ENCODE peak calls at places on chromosomes 3 and 15, in ten cellular contexts. Z, K, U, D, Y, F, Q, N, W and H are unnamed samples.

GRCh38 chr3:24829011-24829581 is 334.4 kb upstream of the THRB start:
- DNase-seq in Z (peak), K (peak), U (no peak), D (no peak), Y (peak), F (no peak), Q (no peak), N (no peak), W (no peak), H (no peak)

GRCh38 chr15:49286649-49287394 is 116.8 kb downstream of the GALK2 start:
- DNase-seq in Z (no peak), K (no peak), U (no peak), D (no peak), Y (no peak), F (no peak), Q (peak), N (no peak), W (peak), H (no peak)

GRCh38 chr15:92821491-92822116 is 78.5 kb upstream of the CHD2 start:
- DNase-seq in Z (no peak), K (peak), U (no peak), D (no peak), Y (no peak), F (no peak), Q (peak), N (no peak), W (no peak), H (no peak)

GRCh38 chr15:101091080-101092017 is 160.5 kb downstream of the CHSY1 start:
- DNase-seq in Z (peak), K (no peak), U (no peak), D (no peak), Y (no peak), F (no peak), Q (peak), N (peak), W (peak), H (no peak)

GRCh38 chr3:194738254-194739093 is 52.8 kb downstream of the FAM43A start:
- DNase-seq in Z (peak), K (peak), U (peak), D (no peak), Y (no peak), F (no peak), Q (peak), N (no peak), W (peak), H (no peak)

GRCh38 chr15:60651734-60652141 is 172.8 kb upstream of the ICE2 start:
- DNase-seq in Z (no peak), K (no peak), U (no peak), D (peak), Y (peak), F (no peak), Q (no peak), N (no peak), W (no peak), H (no peak)

GRCh38 chr3:107690522-107691138 is 167.9 kb downstream of the BBX start:
- DNase-seq in Z (no peak), K (peak), U (peak), D (no peak), Y (no peak), F (no peak), Q (peak), N (no peak), W (peak), H (peak)

GRCh38 chr3:169509780-169510179 is 153.7 kb downstream of the MECOM start:
- DNase-seq in Z (no peak), K (no peak), U (no peak), D (no peak), Y (peak), F (no peak), Q (no peak), N (no peak), W (no peak), H (no peak)

GRCh38 chr3:165641569-165642310 is 195.5 kb downstream of the BCHE start:
- DNase-seq in Z (no peak), K (no peak), U (no peak), D (no peak), Y (no peak), F (no peak), Q (no peak), N (no peak), W (peak), H (no peak)

GRCh38 chr3:159148466-159148865 is 346.6 kb downstream of the MFSD1 start:
- DNase-seq in Z (no peak), K (no peak), U (no peak), D (no peak), Y (no peak), F (no peak), Q (no peak), N (no peak), W (no peak), H (no peak)

GRCh38 chr15:68589783-68590710 is 11.3 kb downstream of the CORO2B start:
- DNase-seq in Z (no peak), K (no peak), U (no peak), D (no peak), Y (no peak), F (no peak), Q (no peak), N (no peak), W (no peak), H (no peak)

GRCh38 chr15:79674124-79674465 is 222.7 kb downstream of the MTHFS start:
- DNase-seq in Z (no peak), K (peak), U (no peak), D (no peak), Y (peak), F (no peak), Q (no peak), N (no peak), W (no peak), H (no peak)

GRCh38 chr15:59218099-59218498 is 11.5 kb downstream of the LDHAL6B start:
- DNase-seq in Z (no peak), K (no peak), U (no peak), D (no peak), Y (no peak), F (no peak), Q (no peak), N (no peak), W (no peak), H (no peak)

GRCh38 chr3:157271283-157271882 is 111.4 kb upstream of the CCNL1 start:
- DNase-seq in Z (no peak), K (no peak), U (no peak), D (no peak), Y (no peak), F (no peak), Q (no peak), N (no peak), W (no peak), H (no peak)

GRCh38 chr15:31399544-31400171 is 73.0 kb downstream of the KLF13 start:
- DNase-seq in Z (no peak), K (peak), U (no peak), D (no peak), Y (no peak), F (no peak), Q (peak), N (no peak), W (peak), H (no peak)

GRCh38 chr3:96959902-96960596 is 145.7 kb downstream of the EPHA6 start:
- DNase-seq in Z (no peak), K (peak), U (no peak), D (no peak), Y (no peak), F (no peak), Q (no peak), N (no peak), W (no peak), H (no peak)

GRCh38 chr3:65473746-65474145 is 565.0 kb downstream of the MAGI1 start:
- DNase-seq in Z (no peak), K (peak), U (no peak), D (no peak), Y (no peak), F (no peak), Q (peak), N (no peak), W (peak), H (no peak)

GRCh38 chr3:177484926-177485325 is 287.6 kb upstream of the TBL1XR1 start:
- DNase-seq in Z (no peak), K (peak), U (no peak), D (no peak), Y (no peak), F (no peak), Q (no peak), N (no peak), W (no peak), H (no peak)

GRCh38 chr3:138381950-138382715 is 33.8 kb downstream of the MRAS start:
- DNase-seq in Z (peak), K (peak), U (no peak), D (no peak), Y (no peak), F (peak), Q (peak), N (no peak), W (peak), H (peak)

GRCh38 chr3:156483961-156484787 is 70.7 kb downstream of the SSR3 start:
- DNase-seq in Z (no peak), K (peak), U (peak), D (peak), Y (no peak), F (peak), Q (peak), N (peak), W (peak), H (no peak)

GRCh38 chr15:83436513-83437158 is 10.5 kb upstream of the SH3GL3 start:
- DNase-seq in Z (no peak), K (peak), U (peak), D (no peak), Y (peak), F (no peak), Q (peak), N (no peak), W (peak), H (no peak)

GRCh38 chr3:15646924-15647511 is 45.5 kb downstream of the BTD start:
- DNase-seq in Z (peak), K (peak), U (peak), D (no peak), Y (no peak), F (peak), Q (peak), N (peak), W (peak), H (no peak)

GRCh38 chr3:15812183-15812582 is 14.4 kb upstream of the ANKRD28 start:
- DNase-seq in Z (no peak), K (peak), U (no peak), D (no peak), Y (no peak), F (no peak), Q (no peak), N (no peak), W (peak), H (no peak)

GRCh38 chr3:97658670-97659285 is 105.8 kb upstream of the ARL6 start:
- DNase-seq in Z (no peak), K (peak), U (peak), D (no peak), Y (no peak), F (no peak), Q (peak), N (peak), W (peak), H (no peak)

GRCh38 chr3:111715911-111716523 is 120.9 kb upstream of the ZBED2 start:
- DNase-seq in Z (no peak), K (peak), U (no peak), D (no peak), Y (peak), F (peak), Q (peak), N (no peak), W (peak), H (peak)

GRCh38 chr15:61530769-61531168 is 301.7 kb upstream of the RORA start:
- DNase-seq in Z (no peak), K (no peak), U (no peak), D (no peak), Y (peak), F (no peak), Q (no peak), N (no peak), W (no peak), H (no peak)

GRCh38 chr15:31264534-31265089 is 62.0 kb upstream of the KLF13 start:
- DNase-seq in Z (no peak), K (no peak), U (no peak), D (no peak), Y (no peak), F (no peak), Q (no peak), N (no peak), W (no peak), H (no peak)

GRCh38 chr3:94543161-94543560 is 480.3 kb downstream of the NSUN3 start:
- DNase-seq in Z (no peak), K (peak), U (no peak), D (no peak), Y (no peak), F (no peak), Q (no peak), N (no peak), W (no peak), H (no peak)

GRCh38 chr3:184284696-184285095 is 8.9 kb downstream of the ECE2 start:
- DNase-seq in Z (no peak), K (peak), U (peak), D (no peak), Y (peak), F (peak), Q (peak), N (peak), W (peak), H (peak)

GRCh38 chr15:80835338-80835737 is 56.2 kb downstream of the CEMIP start:
- DNase-seq in Z (no peak), K (no peak), U (no peak), D (no peak), Y (peak), F (no peak), Q (no peak), N (no peak), W (no peak), H (peak)

GRCh38 chr15:40932625-40933519 is 3.7 kb downstream of the DLL4 start:
- DNase-seq in Z (no peak), K (no peak), U (no peak), D (no peak), Y (no peak), F (no peak), Q (no peak), N (no peak), W (no peak), H (no peak)

GRCh38 chr3:79278681-79279080 is 489.1 kb downstream of the ROBO1 start:
- DNase-seq in Z (no peak), K (no peak), U (no peak), D (no peak), Y (no peak), F (no peak), Q (peak), N (no peak), W (no peak), H (no peak)

GRCh38 chr3:194298331-194299227 is 52.5 kb downstream of the CPN2 start:
- DNase-seq in Z (no peak), K (no peak), U (no peak), D (no peak), Y (no peak), F (no peak), Q (no peak), N (no peak), W (no peak), H (no peak)

GRCh38 chr3:131796558-131796957 is 238.3 kb downstream of the CPNE4 start:
- DNase-seq in Z (no peak), K (no peak), U (no peak), D (peak), Y (no peak), F (no peak), Q (peak), N (no peak), W (no peak), H (no peak)

GRCh38 chr3:37511357-37511970 is 337.1 kb upstream of the LRRFIP2 start:
- DNase-seq in Z (no peak), K (no peak), U (no peak), D (no peak), Y (no peak), F (no peak), Q (no peak), N (no peak), W (no peak), H (no peak)

GRCh38 chr15:53576841-53577240 is 182.6 kb downstream of the WDR72 start:
- DNase-seq in Z (no peak), K (no peak), U (no peak), D (no peak), Y (no peak), F (no peak), Q (no peak), N (no peak), W (no peak), H (no peak)

GRCh38 chr15:66702770-66703539 is 919 bp downstream of the SMAD6 start:
- DNase-seq in Z (peak), K (no peak), U (no peak), D (peak), Y (no peak), F (peak), Q (peak), N (no peak), W (no peak), H (no peak)

GRCh38 chr15:75669191-75669878 is 21.6 kb downstream of the SNX33 start:
- DNase-seq in Z (no peak), K (peak), U (peak), D (no peak), Y (no peak), F (peak), Q (peak), N (no peak), W (no peak), H (no peak)

GRCh38 chr3:167450675-167451074 is 23.2 kb downstream of the SERPINI2 start:
- DNase-seq in Z (no peak), K (no peak), U (no peak), D (no peak), Y (no peak), F (no peak), Q (no peak), N (no peak), W (no peak), H (no peak)

GRCh38 chr3:104908761-104909160 is 457.9 kb upstream of the ALCAM start:
- DNase-seq in Z (no peak), K (peak), U (no peak), D (no peak), Y (no peak), F (no peak), Q (no peak), N (no peak), W (peak), H (no peak)
- H3K4me3 ChIP-seq in Z (no peak), K (no peak), U (no peak), D (no peak), Y (no peak), F (no peak), Q (no peak), N (no peak), W (no peak), H (no peak)

GRCh38 chr3:20669675-20670074 is 483.7 kb upstream of the SGO1 start:
- DNase-seq in Z (no peak), K (no peak), U (no peak), D (no peak), Y (no peak), F (no peak), Q (no peak), N (no peak), W (no peak), H (no peak)

GRCh38 chr3:20673866-20674265 is 487.9 kb upstream of the SGO1 start:
- DNase-seq in Z (no peak), K (no peak), U (no peak), D (no peak), Y (no peak), F (no peak), Q (no peak), N (no peak), W (no peak), H (no peak)

GRCh38 chr3:20669184-20669583 is 483.2 kb upstream of the SGO1 start:
- DNase-seq in Z (peak), K (no peak), U (no peak), D (no peak), Y (no peak), F (no peak), Q (peak), N (no peak), W (peak), H (no peak)

GRCh38 chr3:20666091-20666490 is 480.1 kb upstream of the SGO1 start:
- DNase-seq in Z (no peak), K (no peak), U (no peak), D (no peak), Y (no peak), F (no peak), Q (peak), N (no peak), W (peak), H (no peak)

DNA sequence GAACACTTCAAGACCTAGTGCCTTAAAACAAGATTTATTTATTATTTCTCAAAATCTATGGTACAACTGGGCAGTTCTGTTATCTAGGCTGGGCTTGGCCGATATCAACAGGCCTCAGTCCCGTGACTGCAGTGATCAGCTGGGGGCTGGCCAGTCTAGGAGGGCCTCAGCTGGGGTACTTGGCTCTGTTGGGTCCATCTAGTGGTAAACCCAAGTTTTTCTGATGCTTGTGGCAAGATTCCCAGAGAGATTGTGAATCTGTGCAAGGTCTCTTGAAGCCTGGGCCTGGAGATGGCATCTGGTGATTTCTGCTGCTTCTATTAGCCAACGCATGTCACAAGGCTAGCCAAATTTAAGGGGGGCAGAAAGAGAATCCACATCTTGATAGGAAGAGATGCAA is 482.4 kb upstream of the SGO1 start:
- DNase-seq in Z (no peak), K (no peak), U (no peak), D (no peak), Y (peak), F (no peak), Q (peak), N (no peak), W (peak), H (peak)
- TF ChIP-seq CTCF in Z (no peak), K (no peak), U (no peak), D (no peak), Y (peak), F (no peak), Q (peak), N (peak), W (no peak), H (no peak)

DNA sequence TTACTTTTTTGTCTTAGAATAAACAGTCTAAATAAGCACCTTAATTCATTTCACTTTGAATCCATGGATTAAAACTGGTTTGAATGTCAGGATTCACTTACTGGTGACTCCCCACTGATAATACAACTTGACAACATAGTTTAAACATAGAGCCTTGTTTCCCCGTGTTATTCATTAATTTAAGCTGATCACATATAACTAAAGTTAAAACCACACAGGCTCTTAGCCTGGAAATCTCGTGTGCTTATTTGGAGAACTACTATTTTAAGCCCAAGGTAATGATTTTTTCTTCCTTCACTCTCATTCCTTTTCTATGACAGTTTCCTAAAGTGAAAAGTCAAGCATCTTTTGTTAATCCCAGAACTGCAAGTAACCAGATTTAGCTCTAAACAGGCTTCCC is 64.2 kb downstream of the HACD2 start:
- DNase-seq in Z (no peak), K (no peak), U (no peak), D (no peak), Y (no peak), F (no peak), Q (peak), N (no peak), W (no peak), H (no peak)
- H3K4me3 ChIP-seq in Z (no peak), K (no peak), U (no peak), D (no peak), Y (no peak), F (no peak), Q (no peak), N (no peak), W (no peak), H (no peak)

GRCh38 chr3:39980021-39980420 is 170.6 kb downstream of the MYRIP start:
- DNase-seq in Z (no peak), K (no peak), U (no peak), D (no peak), Y (no peak), F (no peak), Q (no peak), N (no peak), W (no peak), H (no peak)

GRCh38 chr3:39980781-39981180 is 171.4 kb downstream of the MYRIP start:
- DNase-seq in Z (no peak), K (no peak), U (no peak), D (no peak), Y (no peak), F (no peak), Q (no peak), N (no peak), W (no peak), H (no peak)

GRCh38 chr3:39978293-39978692 is 168.9 kb downstream of the MYRIP start:
- DNase-seq in Z (no peak), K (no peak), U (no peak), D (no peak), Y (no peak), F (no peak), Q (no peak), N (no peak), W (no peak), H (no peak)

GRCh38 chr3:39981547-39982184 is 172.3 kb downstream of the MYRIP start:
- DNase-seq in Z (no peak), K (no peak), U (no peak), D (no peak), Y (no peak), F (no peak), Q (no peak), N (no peak), W (peak), H (no peak)

DNA sequence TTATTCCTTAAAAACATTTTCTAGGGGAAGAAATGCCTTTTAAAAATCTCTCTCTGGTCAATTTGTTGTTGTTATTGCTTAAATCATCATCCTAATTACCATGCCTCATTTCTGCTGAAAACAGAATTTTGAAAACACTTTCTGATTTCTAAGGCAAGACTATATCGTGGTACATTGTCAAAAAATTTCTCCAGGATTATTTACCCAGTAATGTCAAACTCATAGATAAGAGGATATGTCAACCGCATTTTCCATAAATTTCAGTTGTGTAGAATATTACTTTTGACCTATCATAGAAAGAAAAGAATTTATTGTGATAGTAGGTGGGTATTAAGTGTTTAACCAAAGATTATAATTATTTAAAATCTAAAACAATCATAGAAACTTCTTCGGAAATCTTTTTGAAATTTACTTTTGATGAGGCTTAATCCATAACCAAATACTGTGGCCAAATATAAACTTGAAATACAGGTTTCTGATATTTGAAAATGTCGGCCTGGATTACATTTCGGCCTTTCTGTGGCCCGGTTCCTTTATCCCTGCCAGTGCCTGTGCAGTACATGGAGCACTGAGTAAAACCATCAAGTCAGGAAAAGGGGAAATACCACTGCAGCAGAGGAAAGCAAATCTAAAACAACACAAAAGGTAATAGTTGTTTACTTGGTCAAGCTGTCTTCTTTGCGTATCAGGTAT is 173.4 kb downstream of the MYRIP start:
- DNase-seq in Z (no peak), K (no peak), U (no peak), D (no peak), Y (no peak), F (no peak), Q (no peak), N (no peak), W (no peak), H (peak)
- TF ChIP-seq CTCF in Z (no peak), K (no peak), U (no peak), D (no peak), Y (no peak), F (no peak), Q (no peak), N (no peak), W (no peak), H (no peak)